ENCODE peak calls at places on chromosomes 6 and 20, in nine cellular contexts. V is PC-3; C is prostate gland; R is lower lobe of right lung; J is A673; A is naive thymus-derived CD4-positive, alpha-beta T cell; S is NT2/D1; D is transverse colon; I is IMR-90. B is an unnamed sample. For H3K4me1 and H3K36me3, the result is how much of the 10 kb centered on the place peaks cover.

GRCh38 chr6:158414900-158415299 is 102.6 kb downstream of the TULP4 start:
- DNase-seq in I (peak), R (no peak), D (no peak), S (no peak), V (peak), C (no peak), A (no peak), J (no peak), B (no peak)

GRCh38 chr6:163813979-163814493 is 399.5 kb downstream of the QKI start:
- DNase-seq in J (no peak), I (no peak), A (no peak), S (no peak), D (no peak), V (no peak), R (no peak), C (no peak), B (no peak)

GRCh38 chr6:10307476-10307875 is 107.4 kb downstream of the TFAP2A start:
- DNase-seq in S (peak), C (no peak), I (no peak), A (no peak), J (no peak), V (no peak), R (no peak), D (no peak), B (no peak)

GRCh38 chr6:165010556-165011535 is 298.6 kb downstream of the C6orf118 start:
- DNase-seq in R (no peak), D (no peak), I (no peak), J (no peak), A (no peak), V (peak), S (no peak), C (no peak), B (no peak)

GRCh38 chr20:11912013-11912663 is 5.6 kb upstream of the BTBD3 start:
- DNase-seq in C (no peak), A (no peak), I (no peak), V (peak), J (peak), D (no peak), R (no peak), S (no peak), B (no peak)

GRCh38 chr6:154932562-154933027 is 62.5 kb upstream of the TIAM2 start:
- DNase-seq in A (no peak), D (no peak), R (no peak), S (peak), C (peak), V (peak), J (peak), I (peak), B (no peak)

GRCh38 chr20:45235995-45236394 is 14.8 kb downstream of the SEMG2 start:
- DNase-seq in A (no peak), I (no peak), R (peak), S (peak), D (no peak), V (peak), J (no peak), C (no peak), B (peak)

GRCh38 chr6:159966339-159966738 is 2.5 kb upstream of the IGF2R start:
- DNase-seq in I (no peak), A (no peak), C (no peak), V (no peak), R (no peak), J (no peak), D (no peak), S (no peak), B (no peak)

GRCh38 chr6:23499549-23499948 is 626.5 kb upstream of the NRSN1 start:
- DNase-seq in V (no peak), S (no peak), I (no peak), R (no peak), C (no peak), A (no peak), J (no peak), D (no peak), B (no peak)

GRCh38 chr6:150403458-150404245 is 34.8 kb downstream of the IYD start:
- DNase-seq in R (no peak), C (peak), J (peak), D (no peak), S (no peak), A (no peak), I (peak), V (peak), B (no peak)

GRCh38 chr6:80004199-80005072 is at the start of gene TTK:
- DNase-seq in A (peak), S (peak), I (peak), V (peak), C (peak), J (peak), D (peak), R (peak), B (peak)

GRCh38 chr6:69907981-69908498 is 41.7 kb downstream of the COL19A1 start:
- DNase-seq in D (no peak), V (no peak), I (peak), S (no peak), C (no peak), R (no peak), J (peak), A (no peak), B (no peak)

GRCh38 chr6:213284-213683 is 79.0 kb upstream of the DUSP22 start:
- DNase-seq in V (no peak), I (no peak), R (no peak), A (no peak), J (no peak), D (no peak), C (no peak), S (no peak), B (no peak)

GRCh38 chr6:32867022-32867477 is 13.1 kb downstream of the PSMB9 start:
- DNase-seq in V (no peak), J (no peak), R (no peak), S (no peak), I (no peak), A (peak), D (no peak), C (no peak), B (no peak)

GRCh38 chr6:157159339-157159738 is 164.0 kb downstream of the TMEM242 start:
- DNase-seq in R (no peak), A (no peak), J (no peak), I (no peak), S (no peak), D (no peak), C (no peak), V (no peak), B (no peak)

GRCh38 chr6:30955367-30956042 is 14.7 kb downstream of the MUCL3 start:
- DNase-seq in S (peak), A (peak), C (no peak), I (peak), D (peak), R (peak), J (peak), V (peak), B (peak)

GRCh38 chr20:31849306-31849930 is 4.0 kb upstream of the FOXS1 start:
- DNase-seq in J (no peak), A (no peak), C (peak), S (no peak), R (no peak), I (no peak), V (peak), D (peak), B (peak)

GRCh38 chr20:33674294-33675126 is at the start of gene NECAB3:
- DNase-seq in A (no peak), S (no peak), J (peak), I (peak), R (peak), V (peak), C (peak), D (peak), B (peak)

GRCh38 chr6:138403324-138403800 is 661 bp upstream of the HEBP2 start:
- DNase-seq in D (peak), C (no peak), A (peak), V (no peak), I (no peak), S (no peak), R (peak), J (peak), B (peak)

GRCh38 chr6:158774734-158775449 is 44.3 kb downstream of the EZR start:
- DNase-seq in I (no peak), A (peak), R (no peak), V (no peak), S (no peak), C (no peak), D (no peak), J (peak), B (no peak)

GRCh38 chr6:170160031-170160627 is 130.7 kb downstream of the DLL1 start:
- DNase-seq in A (no peak), D (no peak), C (no peak), J (no peak), S (no peak), I (no peak), V (no peak), R (peak), B (no peak)

GRCh38 chr6:169145991-169146501 is 107.6 kb downstream of the THBS2 start:
- DNase-seq in S (no peak), I (peak), C (no peak), A (no peak), R (no peak), D (no peak), V (no peak), J (no peak), B (no peak)

GRCh38 chr6:2026133-2026532 is 219.3 kb downstream of the GMDS start:
- DNase-seq in J (peak), A (no peak), R (no peak), V (no peak), C (no peak), I (no peak), D (no peak), S (no peak), B (no peak)

GRCh38 chr6:157281570-157281969 is 41.7 kb downstream of the TMEM242 start:
- DNase-seq in A (no peak), J (peak), C (no peak), V (peak), R (no peak), I (no peak), D (peak), S (no peak), B (peak)

GRCh38 chr6:80154160-80154559 is 47.7 kb downstream of the BCKDHB start:
- DNase-seq in S (no peak), D (no peak), A (no peak), V (no peak), J (no peak), C (no peak), R (no peak), I (no peak), B (no peak)

GRCh38 chr6:167517546-167517945 is 192.7 kb downstream of the TTLL2 start:
- DNase-seq in D (no peak), R (no peak), J (no peak), I (no peak), C (no peak), S (no peak), V (no peak), A (no peak), B (no peak)

GRCh38 chr6:100446115-100446921 is 18.4 kb downstream of the SIM1 start:
- DNase-seq in A (no peak), S (no peak), V (no peak), J (no peak), I (no peak), D (no peak), R (no peak), C (no peak), B (no peak)

GRCh38 chr20:17541996-17542395 is 10.8 kb upstream of the BFSP1 start:
- DNase-seq in V (peak), D (no peak), R (no peak), A (no peak), J (no peak), S (no peak), I (peak), C (no peak), B (no peak)

GRCh38 chr6:93453956-93454355 is 34.6 kb upstream of the EPHA7 start:
- DNase-seq in D (no peak), V (no peak), C (no peak), J (no peak), I (no peak), A (no peak), R (no peak), S (no peak), B (no peak)

GRCh38 chr6:5053864-5054426 is 31.2 kb upstream of the PPP1R3G start:
- DNase-seq in D (no peak), I (no peak), J (peak), A (no peak), C (no peak), S (no peak), R (no peak), V (no peak), B (no peak)

GRCh38 chr20:9884061-9884460 is 45.2 kb upstream of the PAK5 start:
- DNase-seq in R (no peak), J (peak), D (no peak), C (no peak), S (no peak), V (peak), I (no peak), A (no peak), B (no peak)

GRCh38 chr20:32764000-32764960 is 2.1 kb downstream of the DNMT3B start:
- DNase-seq in A (no peak), I (no peak), D (no peak), R (no peak), C (no peak), J (no peak), V (no peak), S (peak), B (no peak)

GRCh38 chr6:132382630-132383175 is 18.6 kb downstream of the MOXD1 start:
- DNase-seq in C (no peak), J (no peak), S (no peak), R (no peak), V (no peak), I (no peak), A (no peak), D (no peak), B (no peak)

GRCh38 chr6:137903933-137904821 is 37.1 kb downstream of the TNFAIP3 start:
- DNase-seq in C (no peak), I (peak), J (no peak), V (no peak), A (no peak), S (no peak), D (no peak), R (peak), B (no peak)

GRCh38 chr6:34151321-34152041 is 5.6 kb upstream of the GRM4 start:
- DNase-seq in R (no peak), C (no peak), A (no peak), D (no peak), S (no peak), V (no peak), J (no peak), I (no peak), B (no peak)

DNA sequence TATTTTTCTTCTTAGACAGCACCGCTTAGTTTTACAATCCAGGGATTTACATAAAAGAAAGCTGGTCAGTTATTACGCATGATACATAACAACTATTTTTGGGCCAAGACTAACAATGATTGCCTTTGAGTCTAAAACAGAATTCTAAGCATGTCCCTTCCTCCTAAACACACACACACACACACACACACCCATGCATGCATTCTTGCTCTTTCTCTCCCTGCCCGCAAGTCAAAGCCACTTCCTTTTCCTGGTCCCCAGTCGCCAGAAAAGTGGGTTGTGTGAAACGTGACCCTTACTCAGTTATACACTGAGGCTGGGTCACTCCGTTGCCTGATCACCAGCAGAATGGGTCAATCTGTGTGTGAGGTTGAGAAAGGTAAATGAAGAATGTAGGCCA is 31.4 kb downstream of the FYN start:
- DNase-seq in A (peak), V (no peak), I (peak), C (no peak), R (no peak), J (no peak), D (peak), S (no peak), B (no peak)
- H3K4me1 ChIP-seq in A (half or more), V (under half), I (under half), C (under half), R (half or more), J (under half), D (under half), S (under half), B (under half)

GRCh38 chr20:41508335-41508734 is 109.8 kb downstream of the CHD6 start:
- DNase-seq in V (no peak), C (no peak), A (no peak), J (no peak), D (no peak), S (no peak), I (no peak), R (no peak), B (peak)
- H3K36me3 ChIP-seq in V (under half), C (under half), A (half or more), J (under half), D (under half), S (under half), I (under half), R (under half), B (under half)

GRCh38 chr20:47223896-47224295 is 132.6 kb downstream of the ZMYND8 start:
- DNase-seq in V (no peak), R (no peak), D (no peak), S (no peak), J (no peak), C (no peak), I (no peak), A (no peak), B (no peak)
- H3K4me1 ChIP-seq in V (under half), R (under half), D (under half), S (under half), J (under half), C (under half), I (under half), A (under half), B (under half)

GRCh38 chr6:145137425-145137824 is 597.9 kb downstream of the EPM2A start:
- DNase-seq in C (no peak), R (no peak), V (peak), D (no peak), A (no peak), S (no peak), I (peak), J (peak), B (no peak)
- H3K36me3 ChIP-seq in C (under half), R (under half), V (under half), D (under half), A (under half), S (under half), I (under half), J (under half), B (under half)

GRCh38 chr20:63749597-63750508 is 10.3 kb downstream of the SLC2A4RG start:
- DNase-seq in V (no peak), S (no peak), C (no peak), D (no peak), I (no peak), J (no peak), A (no peak), R (no peak), B (no peak)
- H3K4me1 ChIP-seq in V (under half), S (under half), C (under half), D (under half), I (under half), J (under half), A (under half), R (under half), B (under half)

GRCh38 chr6:166502453-166502852 is 84.0 kb downstream of the RAMACL start:
- DNase-seq in C (no peak), R (no peak), V (no peak), S (no peak), D (no peak), J (no peak), I (no peak), A (no peak), B (no peak)
- H3K36me3 ChIP-seq in C (under half), R (half or more), V (under half), S (under half), D (under half), J (under half), I (half or more), A (under half), B (under half)

DNA sequence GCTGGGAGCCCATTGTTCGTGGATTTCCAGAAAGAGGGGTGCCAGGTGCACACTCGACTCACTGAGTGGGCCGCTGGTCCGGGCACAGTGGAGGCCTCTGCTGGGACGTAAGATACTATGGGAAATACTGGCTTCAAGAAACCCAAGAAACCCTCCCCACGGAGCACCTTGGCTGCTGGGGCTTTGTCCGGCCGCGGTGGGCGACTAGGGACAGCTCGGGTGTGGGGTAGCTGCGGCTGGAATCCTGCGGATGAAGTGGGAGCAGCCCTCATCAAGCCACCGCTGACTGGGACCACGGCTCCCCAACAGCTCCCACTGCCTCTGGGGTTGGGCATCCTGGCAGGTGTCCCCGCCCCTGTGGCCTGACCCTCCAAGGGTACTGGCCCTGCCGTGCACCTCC is 69.5 kb upstream of the GATA5 start:
- DNase-seq in C (no peak), J (no peak), I (no peak), A (no peak), V (no peak), R (no peak), S (no peak), D (no peak), B (no peak)
- H3K4me1 ChIP-seq in C (under half), J (under half), I (under half), A (under half), V (under half), R (under half), S (under half), D (under half), B (under half)

GRCh38 chr20:62305765-62306431 is 3.1 kb downstream of the ADRM1 start:
- DNase-seq in C (no peak), R (no peak), V (peak), J (no peak), D (no peak), A (no peak), I (no peak), S (no peak), B (no peak)
- H3K36me3 ChIP-seq in C (under half), R (half or more), V (half or more), J (under half), D (under half), A (half or more), I (half or more), S (half or more), B (under half)

GRCh38 chr6:8082572-8082953 is 18.4 kb upstream of the BLOC1S5 start:
- DNase-seq in C (no peak), J (no peak), I (no peak), S (no peak), A (no peak), V (no peak), D (no peak), R (no peak), B (no peak)

GRCh38 chr6:8082954-8083858 is 19.0 kb upstream of the BLOC1S5 start:
- DNase-seq in D (no peak), S (no peak), I (peak), R (no peak), V (peak), A (no peak), C (peak), J (peak), B (no peak)

GRCh38 chr6:8086755-8087306 is 15.5 kb downstream of the EEF1E1 start:
- DNase-seq in R (no peak), I (no peak), J (no peak), S (no peak), A (no peak), D (no peak), V (no peak), C (no peak), B (no peak)

GRCh38 chr6:8085053-8085511 is 17.3 kb downstream of the EEF1E1 start:
- DNase-seq in J (no peak), D (no peak), R (no peak), V (peak), A (no peak), C (no peak), S (no peak), I (peak), B (no peak)

DNA sequence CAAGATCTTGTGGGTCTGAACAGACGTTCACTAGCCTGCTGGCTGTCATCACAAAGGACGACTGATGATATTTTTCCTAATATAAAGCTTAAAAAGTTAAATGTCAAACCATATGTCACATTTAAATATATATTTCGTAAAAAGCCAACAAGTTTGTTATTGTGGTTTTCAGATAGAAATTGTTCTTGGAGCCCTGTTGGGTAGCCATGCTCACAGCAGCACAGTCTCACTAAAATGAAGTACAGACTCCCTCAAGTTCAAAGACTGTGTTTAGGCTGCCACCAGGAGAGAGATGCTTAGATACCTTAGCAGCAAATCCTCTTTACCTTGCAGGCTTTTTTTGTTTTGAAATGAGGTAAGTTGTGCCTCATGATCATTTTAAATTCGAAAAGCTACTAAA is 17.8 kb downstream of the EEF1E1 start:
- DNase-seq in A (no peak), C (no peak), J (no peak), I (no peak), V (no peak), D (no peak), S (no peak), R (no peak), B (no peak)
- H3K4me1 ChIP-seq in A (under half), C (under half), J (half or more), I (under half), V (half or more), D (under half), S (under half), R (under half), B (under half)

B was measured in mucosa of descending colon.